ENCODE peak calls at places on chromosome 22, in seven cellular contexts. Z is HCT116, O is right lobe of liver, I is prostate gland, R is endothelial cell of umbilical vein, D is Peyer's patch, Q is H1. A is an unnamed sample. For H3K4me1, the result is how much of the 10 kb centered on the place peaks cover.

GRCh38 chr22:39530692-39531331 is 1.7 kb downstream of the RPS19BP1 start:
- DNase-seq in O (peak), I (no peak), D (no peak), Q (no peak), R (peak), Z (no peak), A (no peak)

GRCh38 chr22:48851933-48852549 is 975.6 kb downstream of the BRD1 start:
- DNase-seq in I (no peak), Q (no peak), Z (no peak), R (no peak), O (no peak), D (no peak), A (no peak)

GRCh38 chr22:47328550-47329243 is 566.2 kb downstream of the TBC1D22A start:
- DNase-seq in I (no peak), D (no peak), Q (no peak), Z (peak), R (peak), O (no peak), A (no peak)

GRCh38 chr22:49290711-49291110 is 537.0 kb downstream of the BRD1 start:
- DNase-seq in Z (no peak), I (no peak), O (no peak), D (no peak), R (no peak), Q (peak), A (no peak)

GRCh38 chr22:45441158-45441557 is 27.7 kb downstream of the RIBC2 start:
- DNase-seq in D (peak), Q (no peak), I (peak), O (no peak), R (peak), Z (peak), A (no peak)

GRCh38 chr22:42294034-42294985 is 23.9 kb upstream of the TCF20 start:
- DNase-seq in O (no peak), R (peak), I (peak), Q (peak), D (peak), Z (no peak), A (no peak)

GRCh38 chr22:22201185-22201924 is 43.2 kb upstream of the VPREB1 start:
- DNase-seq in I (no peak), R (peak), Q (peak), D (peak), Z (no peak), O (no peak), A (no peak)

GRCh38 chr22:42625416-42625815 is 10.7 kb upstream of the POLDIP3 start:
- DNase-seq in O (no peak), I (no peak), Z (no peak), R (no peak), Q (no peak), D (no peak), A (no peak)

GRCh38 chr22:36505998-36506635 is 723 bp downstream of the FOXRED2 start:
- DNase-seq in I (no peak), Q (no peak), D (no peak), O (no peak), Z (no peak), R (no peak), A (no peak)

GRCh38 chr22:45318558-45319318 is 9.0 kb downstream of the FAM118A start:
- DNase-seq in O (no peak), Z (no peak), D (no peak), R (peak), I (no peak), Q (no peak), A (no peak)

GRCh38 chr22:31227186-31227585 is 15.1 kb downstream of the LIMK2 start:
- DNase-seq in R (peak), Q (no peak), I (no peak), O (no peak), Z (no peak), D (no peak), A (no peak)
- H3K27ac ChIP-seq in R (no peak), Q (no peak), I (no peak), O (no peak), Z (no peak), D (peak), A (no peak)

GRCh38 chr22:37748659-37749058 is 51.8 kb downstream of the TRIOBP start:
- DNase-seq in D (no peak), O (no peak), I (no peak), Z (no peak), Q (no peak), R (no peak), A (no peak)

GRCh38 chr22:37750596-37751162 is 53.8 kb downstream of the TRIOBP start:
- DNase-seq in I (no peak), Z (no peak), Q (no peak), O (no peak), R (no peak), D (no peak), A (no peak)

GRCh38 chr22:37749831-37750595 is 53.2 kb downstream of the TRIOBP start:
- DNase-seq in O (no peak), R (peak), Z (no peak), I (peak), Q (no peak), D (no peak), A (no peak)

GRCh38 chr22:37747715-37748100 is 50.9 kb downstream of the TRIOBP start:
- DNase-seq in O (no peak), D (no peak), Z (no peak), R (peak), Q (no peak), I (no peak), A (no peak)

GRCh38 chr22:37749223-37749622 is 52.4 kb downstream of the TRIOBP start:
- DNase-seq in I (peak), R (no peak), Z (no peak), D (no peak), O (no peak), Q (no peak), A (peak)
- H3K4me1 ChIP-seq in I (under half), R (half or more), Z (half or more), D (under half), O (under half), Q (under half), A (half or more)

GRCh38 chr22:17842386-17842785 is 68.1 kb upstream of the BID start:
- DNase-seq in O (peak), Z (no peak), Q (no peak), D (peak), R (no peak), I (no peak), A (no peak)
- TF ChIP-seq POLR2A in O (peak), Z (no peak), Q (no peak), D (no peak), R (no peak), I (no peak), A (no peak)

DNA sequence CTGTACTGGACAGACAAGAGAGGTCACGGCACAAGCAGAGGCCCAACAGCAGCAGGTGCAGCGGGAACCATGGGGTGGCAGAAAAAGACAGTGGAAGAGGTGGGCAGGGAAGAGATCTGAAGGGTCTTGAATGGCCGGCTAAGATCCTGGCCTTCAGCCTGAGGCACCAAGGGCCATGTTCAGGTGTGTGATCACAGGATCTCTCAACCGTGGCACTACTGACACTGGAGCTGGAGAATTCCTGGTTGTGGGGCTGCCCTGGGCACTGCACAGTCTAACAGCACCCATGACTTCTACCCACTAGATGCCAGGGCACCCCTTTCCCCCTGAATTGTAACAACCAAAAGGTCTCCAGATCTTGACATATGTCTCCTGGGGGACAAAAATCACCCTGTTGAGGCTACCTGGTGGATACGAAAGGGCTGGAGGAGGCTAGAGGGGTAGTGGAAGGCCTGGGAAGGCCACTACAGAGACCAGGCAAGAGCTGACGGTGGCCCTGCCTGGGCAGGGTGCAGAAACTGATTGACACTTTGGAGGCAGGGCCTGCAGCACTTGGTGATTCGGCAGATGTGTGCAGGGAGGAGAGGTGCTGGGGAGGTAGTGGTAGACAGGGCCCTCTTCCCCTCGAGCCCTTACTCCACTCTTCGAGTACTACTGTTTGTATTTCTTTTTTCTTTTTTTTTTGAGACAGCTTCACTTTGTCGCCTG is 8.3 kb downstream of the CSNK1E start:
- DNase-seq in Q (no peak), I (no peak), D (no peak), Z (no peak), O (no peak), R (no peak), A (no peak)
- H3K27ac ChIP-seq in Q (no peak), I (peak), D (peak), Z (peak), O (peak), R (no peak), A (peak)

DNA sequence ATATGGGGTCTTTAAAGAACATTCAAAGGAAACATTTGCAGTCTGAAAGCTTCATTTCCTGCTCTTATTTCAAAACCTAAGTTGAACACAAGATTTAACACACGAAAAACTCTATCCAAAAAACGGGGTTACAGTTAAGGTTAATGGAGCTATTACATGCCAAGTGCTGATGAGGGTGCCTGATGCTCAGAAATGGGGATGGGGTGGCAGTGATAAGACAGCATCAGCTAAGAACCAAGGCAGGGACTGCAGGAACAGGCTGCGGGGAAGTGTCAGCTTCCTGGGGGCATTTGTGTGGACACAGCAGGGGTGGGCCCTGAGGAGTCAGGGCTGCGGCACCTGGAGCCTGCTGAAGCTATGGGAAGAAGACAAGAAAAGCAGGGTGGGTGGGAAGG is 12.2 kb downstream of the DGCR2 start:
- DNase-seq in D (no peak), O (no peak), Q (no peak), Z (no peak), I (no peak), R (no peak), A (no peak)
- H3K4me1 ChIP-seq in D (under half), O (under half), Q (under half), Z (under half), I (under half), R (under half), A (under half)

A was measured in breast epithelium.